ENCODE peak calls at places on chromosome 9, in six cellular contexts. R is RWPE1; G is GM04504; P is activated naive CD4-positive, alpha-beta T cell treated with anti-CD3 and anti-CD28 coated beads for 36 hours; L is H1; X is HFFc6. J is an unnamed sample.

GRCh38 chr9:74821636-74822035 is 66.1 kb downstream of the TRPM6 start:
- DNase-seq in L (no peak), G (no peak), R (no peak), X (no peak), P (no peak), J (no peak)

GRCh38 chr9:125399165-125399564 is 137.5 kb downstream of the GAPVD1 start:
- DNase-seq in X (no peak), G (no peak), L (no peak), R (peak), P (no peak), J (no peak)

GRCh38 chr9:108271646-108272349 is 584.0 kb downstream of the ACTL7B start:
- DNase-seq in P (no peak), R (peak), L (no peak), X (peak), G (peak), J (peak)

GRCh38 chr9:23522952-23523351 is 303.1 kb downstream of the ELAVL2 start:
- DNase-seq in G (no peak), X (no peak), L (no peak), P (no peak), R (no peak), J (no peak)

GRCh38 chr9:126682928-126683697 is 69.4 kb downstream of the LMX1B start:
- DNase-seq in X (no peak), P (no peak), L (no peak), G (no peak), R (peak), J (no peak)

GRCh38 chr9:35906923-35907699 is 1.1 kb downstream of the HRCT1 start:
- DNase-seq in R (peak), X (peak), L (no peak), P (no peak), G (no peak), J (peak)

GRCh38 chr9:86997961-86998360 is 50.7 kb upstream of the GAS1 start:
- DNase-seq in R (no peak), G (no peak), X (no peak), L (no peak), P (no peak), J (no peak)

GRCh38 chr9:134174073-134174449 is 9.7 kb upstream of the RNU6ATAC start:
- DNase-seq in R (no peak), P (no peak), L (no peak), X (no peak), G (no peak), J (no peak)

GRCh38 chr9:121730188-121730587 is 78.8 kb downstream of the DAB2IP start:
- DNase-seq in P (no peak), L (no peak), X (no peak), R (no peak), G (no peak), J (no peak)

GRCh38 chr9:89139450-89139849 is 39.2 kb downstream of the SHC3 start:
- DNase-seq in L (no peak), X (no peak), G (no peak), P (no peak), R (no peak), J (no peak)

GRCh38 chr9:125797857-125798399 is 50.8 kb downstream of the PBX3 start:
- DNase-seq in R (no peak), X (no peak), L (no peak), P (no peak), G (no peak), J (no peak)

GRCh38 chr9:11551106-11551505 is 938.3 kb upstream of the PTPRD start:
- DNase-seq in X (no peak), G (no peak), L (no peak), P (no peak), R (no peak), J (no peak)

GRCh38 chr9:18255747-18256146 is 218.2 kb upstream of the ADAMTSL1 start:
- DNase-seq in L (no peak), P (no peak), X (peak), G (no peak), R (no peak), J (no peak)

GRCh38 chr9:133833388-133834025 is 95.4 kb upstream of the SARDH start:
- DNase-seq in L (no peak), G (no peak), X (no peak), P (no peak), R (no peak), J (no peak)

GRCh38 chr9:119500072-119500771 is 131.0 kb upstream of the BRINP1 start:
- DNase-seq in X (no peak), G (no peak), R (no peak), L (no peak), P (no peak), J (no peak)

GRCh38 chr9:16039103-16039987 is 486.5 kb downstream of the CCDC171 start:
- DNase-seq in G (no peak), P (peak), R (no peak), X (no peak), L (peak), J (no peak)

GRCh38 chr9:85523202-85523601 is 218.6 kb downstream of the AGTPBP1 start:
- DNase-seq in X (no peak), R (no peak), L (no peak), P (no peak), G (no peak), J (no peak)

GRCh38 chr9:108331596-108331995 is 524.2 kb downstream of the ACTL7B start:
- DNase-seq in X (no peak), L (no peak), P (no peak), G (no peak), R (no peak), J (no peak)

GRCh38 chr9:29044959-29045358 is 1471.7 kb upstream of the C9orf72 start:
- DNase-seq in L (no peak), P (no peak), X (no peak), R (peak), G (no peak), J (no peak)

GRCh38 chr9:92661127-92661526 is 8.8 kb downstream of the IPPK start:
- DNase-seq in G (no peak), X (no peak), P (no peak), R (no peak), L (no peak), J (no peak)

GRCh38 chr9:31837211-31837610 is 547.2 kb upstream of the ACO1 start:
- DNase-seq in L (no peak), R (no peak), G (no peak), P (no peak), X (no peak), J (no peak)

GRCh38 chr9:93054758-93055704 is 3.5 kb upstream of the SUSD3 start:
- DNase-seq in G (no peak), L (no peak), R (no peak), P (no peak), X (no peak), J (no peak)

GRCh38 chr9:98117984-98118639 is 910 bp downstream of the TRIM14 start:
- DNase-seq in P (peak), G (no peak), X (peak), L (no peak), R (peak), J (no peak)

GRCh38 chr9:78407636-78408312 is 110.8 kb downstream of the PSAT1 start:
- DNase-seq in X (no peak), L (no peak), G (no peak), R (no peak), P (no peak), J (no peak)

GRCh38 chr9:93451762-93452709 is 551 bp downstream of the FAM120A start:
- DNase-seq in P (peak), G (no peak), X (peak), L (no peak), R (no peak), J (no peak)

GRCh38 chr9:136050266-136050705 is 44.8 kb downstream of the NACC2 start:
- DNase-seq in L (no peak), R (no peak), G (no peak), P (no peak), X (no peak), J (no peak)

GRCh38 chr9:76322810-76323209 is 71.4 kb downstream of the RFK start:
- DNase-seq in R (no peak), X (no peak), L (no peak), P (no peak), G (no peak), J (no peak)

GRCh38 chr9:6351757-6352156 is 23.6 kb downstream of the TPD52L3 start:
- DNase-seq in L (no peak), R (no peak), P (no peak), X (no peak), G (no peak), J (no peak)

GRCh38 chr9:112271466-112272098 is 61.8 kb downstream of the PTBP3 start:
- DNase-seq in R (peak), L (no peak), X (no peak), P (no peak), G (no peak), J (no peak)

GRCh38 chr9:69882998-69883565 is 62.5 kb downstream of the CFAP95 start:
- DNase-seq in G (no peak), L (no peak), P (no peak), R (no peak), X (no peak), J (no peak)

GRCh38 chr9:5735072-5735471 is 97.8 kb downstream of the ERMP1 start:
- DNase-seq in L (no peak), G (no peak), P (no peak), X (no peak), R (no peak), J (no peak)

GRCh38 chr9:32589083-32589713 is 16.2 kb upstream of the NDUFB6 start:
- DNase-seq in P (no peak), X (peak), R (peak), L (no peak), G (no peak), J (peak)

GRCh38 chr9:36632892-36633291 is 60.2 kb downstream of the MELK start:
- DNase-seq in X (peak), G (no peak), P (no peak), L (no peak), R (peak), J (peak)

GRCh38 chr9:3525088-3525835 is 539 bp downstream of the RFX3 start:
- DNase-seq in R (no peak), G (no peak), P (peak), X (no peak), L (no peak), J (no peak)

GRCh38 chr9:137368431-137369110 is 54.4 kb downstream of the EXD3 start:
- DNase-seq in R (no peak), L (no peak), G (no peak), P (no peak), X (no peak), J (no peak)

GRCh38 chr9:33289501-33289900 is 815 bp upstream of the NFX1 start:
- DNase-seq in L (no peak), R (no peak), X (no peak), P (peak), G (no peak), J (no peak)

J was measured in astrocyte of the cerebellum.